ENCODE peak calls at places on chromosomes 2 and 18, in nine cellular contexts. H, I, Z, V, S, O, Y, F and J are unnamed samples.

GRCh38 chr2:25977768-25978167 is 4.5 kb downstream of the KIF3C start:
- DNase-seq in I (no peak), V (no peak), Y (peak), Z (no peak), H (no peak), F (no peak), O (no peak), S (no peak), J (peak)

GRCh38 chr18:44702594-44702993 is 21.9 kb downstream of the SETBP1 start:
- DNase-seq in H (no peak), F (no peak), O (no peak), V (no peak), Z (no peak), I (no peak), Y (no peak), S (no peak), J (no peak)

GRCh38 chr2:17578466-17578928 is 38.0 kb downstream of the VSNL1 start:
- DNase-seq in Y (peak), V (no peak), F (no peak), I (no peak), O (no peak), H (no peak), Z (no peak), S (no peak), J (no peak)

GRCh38 chr2:174606336-174606735 is 8.7 kb upstream of the WIPF1 start:
- DNase-seq in I (no peak), Z (peak), H (peak), S (no peak), F (no peak), V (no peak), Y (no peak), O (peak), J (no peak)

GRCh38 chr18:49976810-49977209 is 163.5 kb upstream of the ACAA2 start:
- DNase-seq in I (no peak), H (no peak), S (no peak), O (no peak), F (no peak), Z (no peak), Y (peak), V (no peak), J (no peak)

GRCh38 chr2:48714240-48714639 is 41.3 kb downstream of the LHCGR start:
- DNase-seq in O (peak), V (no peak), Y (no peak), Z (no peak), I (peak), H (no peak), S (no peak), F (no peak), J (no peak)

GRCh38 chr2:8906208-8906607 is 68.8 kb upstream of the KIDINS220 start:
- DNase-seq in F (no peak), Z (peak), O (no peak), S (no peak), H (peak), I (no peak), Y (no peak), V (no peak), J (no peak)

GRCh38 chr2:104321141-104321799 is 532.6 kb upstream of the POU3F3 start:
- DNase-seq in H (no peak), S (no peak), Z (no peak), I (no peak), Y (no peak), V (no peak), O (no peak), F (no peak), J (no peak)

GRCh38 chr2:191003405-191004309 is 10.3 kb downstream of the STAT1 start:
- DNase-seq in Y (no peak), I (no peak), F (no peak), S (no peak), Z (no peak), V (no peak), O (no peak), H (no peak), J (no peak)

GRCh38 chr2:239722760-239723448 is 302.2 kb downstream of the NDUFA10 start:
- DNase-seq in I (no peak), V (no peak), Z (no peak), H (no peak), Y (no peak), F (no peak), O (no peak), S (no peak), J (no peak)

GRCh38 chr2:174074831-174075230 is 109.7 kb upstream of the SP3 start:
- DNase-seq in F (no peak), H (no peak), V (no peak), O (no peak), S (no peak), Y (no peak), I (peak), Z (no peak), J (no peak)

GRCh38 chr18:77177009-77177408 is 44.4 kb upstream of the MBP start:
- DNase-seq in H (peak), S (no peak), O (no peak), Z (no peak), F (no peak), V (no peak), I (no peak), Y (no peak), J (peak)

GRCh38 chr2:113831156-113831555 is 58.7 kb upstream of the ACTR3 start:
- DNase-seq in V (no peak), I (peak), H (peak), Y (no peak), S (no peak), F (no peak), Z (no peak), O (no peak), J (no peak)

GRCh38 chr18:45081579-45082181 is 401.0 kb downstream of the SETBP1 start:
- DNase-seq in Z (no peak), H (no peak), Y (peak), F (no peak), I (peak), V (no peak), O (no peak), S (no peak), J (no peak)

GRCh38 chr2:130891968-130892367 is 55.3 kb downstream of the ARHGEF4 start:
- DNase-seq in O (no peak), H (no peak), F (no peak), Z (no peak), I (no peak), S (no peak), Y (no peak), V (no peak), J (no peak)

GRCh38 chr2:223563462-223563861 is 38.7 kb downstream of the SCG2 start:
- DNase-seq in O (peak), I (peak), S (no peak), F (no peak), H (peak), V (no peak), Y (peak), Z (peak), J (peak)

GRCh38 chr2:236176417-236176816 is 8.2 kb upstream of the GBX2 start:
- DNase-seq in F (no peak), O (no peak), Y (peak), S (no peak), H (peak), Z (peak), I (peak), V (no peak), J (no peak)

GRCh38 chr2:120771111-120771555 is 35.5 kb downstream of the GLI2 start:
- DNase-seq in Z (no peak), V (no peak), F (no peak), O (no peak), Y (no peak), I (no peak), S (peak), H (no peak), J (no peak)

GRCh38 chr2:216535454-216535995 is 36.9 kb downstream of the RPL37A start:
- DNase-seq in H (peak), Z (peak), S (peak), Y (no peak), O (peak), I (peak), F (peak), V (peak), J (peak)

GRCh38 chr18:79599503-79599931 is 80.1 kb upstream of the CTDP1 start:
- DNase-seq in I (no peak), V (peak), Y (no peak), S (peak), Z (no peak), O (no peak), H (peak), F (peak), J (no peak)

GRCh38 chr2:1674766-1675397 is 69.4 kb downstream of the PXDN start:
- DNase-seq in O (no peak), S (no peak), Y (no peak), F (peak), I (no peak), V (no peak), H (no peak), Z (no peak), J (no peak)

GRCh38 chr2:240906141-240906910 is at the start of gene CROCC2:
- DNase-seq in I (no peak), H (no peak), Y (peak), Z (no peak), S (peak), O (no peak), V (no peak), F (no peak), J (no peak)

GRCh38 chr2:159126653-159127052 is 158.2 kb downstream of the TANC1 start:
- DNase-seq in S (no peak), Y (no peak), H (peak), Z (no peak), F (no peak), V (no peak), O (no peak), I (no peak), J (no peak)

GRCh38 chr2:182616471-182617393 is 99.3 kb upstream of the DNAJC10 start:
- DNase-seq in Z (peak), H (peak), O (peak), V (no peak), F (no peak), I (no peak), Y (peak), S (no peak), J (peak)

GRCh38 chr2:221614274-221614673 is 42.2 kb upstream of the EPHA4 start:
- DNase-seq in V (no peak), I (no peak), H (no peak), O (no peak), Z (no peak), F (no peak), S (no peak), Y (no peak), J (no peak)